ENCODE peak calls at places on chromosomes 13 and 19, in five cellular contexts. G, E, F, X and I are unnamed samples.
A peak's percentile ranks its signal among the peaks of the same experiment; 100 is the strongest.

GRCh38 chr13:24214528-24214927 is 54.0 kb downstream of the SPATA13 start:
- DNase-seq in F (no peak), X (no peak), G (no peak), E (no peak), I (no peak)

GRCh38 chr13:106242554-106242953 is 292.9 kb downstream of the EFNB2 start:
- DNase-seq in F (no peak), X (peak; percentile 3), G (no peak), E (no peak), I (peak; percentile 63)

GRCh38 chr13:44404261-44405139 is 30.9 kb downstream of the SERP2 start:
- DNase-seq in F (no peak), G (no peak), X (no peak), E (peak; percentile 50), I (no peak)

GRCh38 chr13:24495151-24495729 is 17.3 kb downstream of the PARP4 start:
- DNase-seq in F (no peak), X (no peak), E (no peak), G (no peak), I (peak; percentile 20)

GRCh38 chr13:112510002-112510780 is 77.8 kb downstream of the TUBGCP3 start:
- DNase-seq in G (peak; percentile 54), X (peak; percentile 78), E (peak; percentile 80), F (peak; percentile 62), I (peak; percentile 70)

GRCh38 chr13:23808803-23809202 is 80.4 kb downstream of the MIPEP start:
- DNase-seq in F (no peak), E (no peak), X (no peak), G (no peak), I (peak; percentile 15)

GRCh38 chr13:106464076-106464475 is 71.4 kb downstream of the EFNB2 start:
- DNase-seq in E (no peak), F (no peak), X (peak; percentile 30), G (no peak), I (peak; percentile 23)

GRCh38 chr13:95256086-95256485 is 45.2 kb downstream of the ABCC4 start:
- DNase-seq in F (no peak), E (no peak), X (peak; percentile 86), G (no peak), I (peak; percentile 83)

GRCh38 chr13:104318121-104318520 is 1251.9 kb upstream of the SLC10A2 start:
- DNase-seq in F (no peak), G (no peak), E (no peak), X (peak; percentile 41), I (no peak)

GRCh38 chr13:113452942-113453901 is at the start of gene ADPRHL1:
- DNase-seq in G (no peak), X (no peak), E (no peak), F (peak; percentile 15), I (no peak)

GRCh38 chr19:49691243-49692101 is 556 bp downstream of the CPT1C start:
- DNase-seq in F (peak; percentile 80), E (peak; percentile 78), G (peak; percentile 84), X (peak; percentile 74), I (peak; percentile 19)

GRCh38 chr13:39401756-39402155 is 201.2 kb downstream of the LHFPL6 start:
- DNase-seq in G (no peak), E (no peak), F (no peak), X (no peak), I (no peak)

GRCh38 chr19:6023085-6023682 is 45.2 kb upstream of the RANBP3 start:
- DNase-seq in F (no peak), E (no peak), G (no peak), X (peak; percentile 58), I (peak; percentile 43)
- H2BK12ac ChIP-seq in F (no peak overlapping the region), E (no peak overlapping the region), G (no peak overlapping the region), X (peak overlapping the region; percentile 75), I (no peak overlapping the region)

DNA sequence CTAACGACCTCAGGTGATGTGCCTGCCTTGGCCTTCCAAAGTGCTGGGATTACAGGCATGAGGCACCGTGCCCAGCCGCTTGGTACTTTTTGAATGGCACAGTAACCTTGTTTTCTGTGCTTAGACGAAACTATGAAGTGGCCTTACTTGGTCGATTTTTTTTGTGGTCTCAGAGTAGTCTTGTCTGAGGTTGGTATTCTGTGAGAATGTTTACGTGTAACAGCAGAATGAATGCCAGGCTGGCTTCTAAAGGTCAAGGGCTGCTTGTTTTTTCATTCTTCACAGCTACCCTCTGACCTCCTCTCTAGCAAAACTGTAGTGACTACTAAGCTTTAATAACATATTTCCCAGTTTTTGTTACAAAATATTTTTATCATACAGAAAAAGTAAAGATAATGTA is 313.3 kb downstream of the GPC6 start:
- DNase-seq in F (no peak), E (no peak), G (no peak), X (no peak), I (no peak)
- H2BK12ac ChIP-seq in F (no peak overlapping the region), E (no peak overlapping the region), G (no peak overlapping the region), X (no peak overlapping the region), I (no peak overlapping the region)

GRCh38 chr13:51357928-51358595 is 18.6 kb downstream of the SERPINE3 start:
- DNase-seq in G (no peak), X (peak; percentile 32), F (no peak), E (no peak), I (no peak)

GRCh38 chr13:51361111-51361510 is 21.6 kb downstream of the SERPINE3 start:
- DNase-seq in X (no peak), G (no peak), E (no peak), F (no peak), I (peak; percentile 60)

GRCh38 chr13:51360489-51360888 is 21.0 kb downstream of the SERPINE3 start:
- DNase-seq in F (no peak), E (no peak), X (no peak), G (no peak), I (no peak)

GRCh38 chr13:51355217-51355616 is 15.7 kb downstream of the SERPINE3 start:
- DNase-seq in E (no peak), F (no peak), G (no peak), X (no peak), I (no peak)

DNA sequence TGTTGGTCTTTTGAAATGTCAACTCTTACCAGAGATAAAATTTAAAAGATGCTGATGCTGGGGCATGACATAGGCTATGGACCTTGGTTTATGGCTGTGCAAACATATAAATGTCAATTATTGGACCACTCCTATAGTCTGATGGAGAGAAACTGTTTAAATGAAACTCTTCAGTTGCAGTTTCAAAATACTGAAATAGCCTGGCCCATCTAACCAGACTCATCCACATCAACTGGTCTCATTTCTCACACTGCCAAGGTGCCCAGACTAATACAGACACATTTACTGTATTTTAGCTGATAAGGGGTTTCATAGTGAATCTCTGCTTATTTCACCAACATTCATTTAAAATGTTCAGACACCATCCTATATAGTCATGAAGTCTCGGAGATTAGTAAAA is 19.9 kb downstream of the SERPINE3 start:
- DNase-seq in F (no peak), E (no peak), X (no peak), G (no peak), I (no peak)
- H2BK12ac ChIP-seq in F (no peak overlapping the region), E (no peak overlapping the region), X (no peak overlapping the region), G (no peak overlapping the region), I (no peak overlapping the region)

GRCh38 chr13:77693449-77693940 is 4.0 kb upstream of the SLAIN1 start:
- DNase-seq in G (no peak), E (no peak), X (no peak), F (no peak), I (no peak)

GRCh38 chr13:77696006-77696862 is 1.3 kb upstream of the SLAIN1 start:
- DNase-seq in F (peak; percentile 37), E (no peak), X (no peak), G (no peak), I (peak; percentile 83)

GRCh38 chr13:77687799-77688198 is 9.7 kb upstream of the SLAIN1 start:
- DNase-seq in E (no peak), F (no peak), G (no peak), X (no peak), I (no peak)

GRCh38 chr13:77692746-77693448 is 4.6 kb upstream of the SLAIN1 start:
- DNase-seq in G (no peak), E (no peak), X (no peak), F (no peak), I (no peak)

DNA sequence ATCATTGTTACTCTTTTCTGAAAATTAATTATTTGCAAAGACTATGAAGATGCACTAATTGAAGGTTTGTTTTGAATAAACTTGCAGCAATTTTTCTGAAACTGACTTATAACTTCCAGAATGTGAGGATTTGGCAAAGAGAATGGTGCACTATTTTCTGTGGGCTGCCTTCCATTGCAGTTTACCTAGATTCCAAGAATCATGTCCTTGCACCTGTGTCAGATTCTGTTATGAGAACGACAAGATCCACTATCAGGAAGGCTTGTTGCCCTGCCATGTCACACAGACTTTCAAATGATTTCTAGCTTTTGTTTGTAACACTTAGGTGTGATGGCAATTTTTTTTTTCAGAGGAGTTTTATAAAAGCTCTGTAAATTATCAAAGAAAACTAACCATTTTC is 5.6 kb upstream of the SLAIN1 start:
- DNase-seq in E (no peak), X (no peak), F (no peak), G (no peak), I (no peak)
- H2BK12ac ChIP-seq in E (no peak overlapping the region), X (no peak overlapping the region), F (no peak overlapping the region), G (no peak overlapping the region), I (no peak overlapping the region)

GRCh38 chr19:11127905-11128304 is 27.7 kb downstream of the SPC24 start:
- DNase-seq in E (no peak), G (no peak), F (no peak), X (no peak), I (no peak)

GRCh38 chr19:11136400-11137101 is 19.0 kb downstream of the SPC24 start:
- DNase-seq in E (no peak), G (no peak), F (no peak), X (peak; percentile 57), I (no peak)

GRCh38 chr19:11130824-11131455 is 24.6 kb downstream of the SPC24 start:
- DNase-seq in E (peak; percentile 84), G (peak; percentile 91), F (no peak), X (peak; percentile 79), I (peak; percentile 84)

GRCh38 chr19:11125994-11126685 is 29.4 kb downstream of the SPC24 start:
- DNase-seq in X (peak; percentile 85), F (peak; percentile 65), G (peak; percentile 91), E (peak; percentile 80), I (peak; percentile 91)

DNA sequence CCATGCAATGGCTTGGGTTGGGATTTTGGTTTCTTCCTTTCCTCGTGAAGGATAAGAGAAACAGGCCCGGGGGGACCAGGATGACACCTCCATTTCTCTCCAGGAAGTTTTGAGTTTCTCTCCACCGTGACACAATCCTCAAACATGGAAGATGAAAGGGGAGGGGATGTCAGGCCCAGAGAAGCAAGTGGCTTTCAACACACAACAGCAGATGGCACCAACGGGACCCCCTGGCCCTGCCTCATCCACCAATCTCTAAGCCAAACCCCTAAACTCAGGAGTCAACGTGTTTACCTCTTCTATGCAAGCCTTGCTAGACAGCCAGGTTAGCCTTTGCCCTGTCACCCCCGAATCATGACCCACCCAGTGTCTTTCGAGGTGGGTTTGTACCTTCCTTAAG is 24.1 kb downstream of the SPC24 start:
- DNase-seq in F (no peak), E (no peak), X (no peak), G (no peak), I (no peak)
- H2BK12ac ChIP-seq in F (no peak overlapping the region), E (no peak overlapping the region), X (no peak overlapping the region), G (no peak overlapping the region), I (no peak overlapping the region)

DNA sequence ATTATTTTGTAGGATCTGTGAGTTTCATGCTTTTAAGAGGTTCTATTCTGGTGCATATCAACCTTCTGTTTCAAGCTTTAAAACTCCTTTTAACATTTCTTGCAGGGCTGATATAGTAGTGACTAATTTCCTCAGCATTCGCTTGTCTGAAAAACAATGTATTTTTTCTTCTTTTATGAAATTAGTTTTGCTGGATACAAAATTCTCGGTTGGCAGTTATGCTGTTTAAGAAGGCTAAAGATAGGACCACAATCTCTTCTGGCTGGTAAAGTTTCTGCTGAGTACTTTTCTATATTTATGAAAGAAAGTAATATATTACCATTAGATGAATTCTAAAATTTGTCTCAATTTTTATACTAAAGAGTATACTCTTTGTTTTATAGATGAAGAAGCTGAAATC is 487.8 kb upstream of the SPRY2 start:
- DNase-seq in F (no peak), X (no peak), E (no peak), G (no peak), I (no peak)
- H2BK12ac ChIP-seq in F (no peak overlapping the region), X (no peak overlapping the region), E (no peak overlapping the region), G (no peak overlapping the region), I (no peak overlapping the region)